ENCODE peak calls at places on chromosomes 11 and 22, in four cellular contexts. U is CD8-positive, alpha-beta T cell; W is ovary; P is A549. O is an unnamed sample.

GRCh38 chr11:68750197-68750987 is 928 bp downstream of the TESMIN start:
- DNase-seq in U (no peak), W (peak), P (no peak), O (no peak)

GRCh38 chr11:61766353-61766841 is 14.0 kb downstream of the MYRF start:
- DNase-seq in U (no peak), W (no peak), P (no peak), O (no peak)

GRCh38 chr11:116740741-116741140 is 32.0 kb downstream of the BUD13 start:
- DNase-seq in U (no peak), W (no peak), P (no peak), O (no peak)

GRCh38 chr22:18076060-18076497 is 1.7 kb upstream of the PEX26 start:
- DNase-seq in U (no peak), W (peak), P (peak), O (no peak)

GRCh38 chr22:26669060-26669481 is 11.7 kb downstream of the MIAT start:
- DNase-seq in U (no peak), W (no peak), P (no peak), O (no peak)

GRCh38 chr11:22780914-22781593 is 48.5 kb downstream of the SVIP start:
- DNase-seq in U (no peak), W (no peak), P (no peak), O (no peak)

GRCh38 chr22:30396871-30397655 is at the start of gene SEC14L2:
- DNase-seq in U (peak), W (peak), P (peak), O (no peak)

GRCh38 chr11:132286106-132286505 is 915.7 kb downstream of the NTM start:
- DNase-seq in U (no peak), W (no peak), P (no peak), O (no peak)

GRCh38 chr11:87425943-87426342 is 388.2 kb downstream of the TMEM135 start:
- DNase-seq in U (no peak), W (no peak), P (no peak), O (no peak)

GRCh38 chr22:48750826-48751440 is 1076.7 kb downstream of the BRD1 start:
- DNase-seq in U (no peak), W (no peak), P (no peak), O (no peak)

GRCh38 chr11:122405788-122406341 is 249.7 kb upstream of the UBASH3B start:
- DNase-seq in U (no peak), W (no peak), P (no peak), O (no peak)

GRCh38 chr11:59867946-59868345 is 1.7 kb upstream of the TCN1 start:
- DNase-seq in U (no peak), W (no peak), P (no peak), O (no peak)

GRCh38 chr11:59866397-59866796 is at the start of gene TCN1:
- DNase-seq in U (no peak), W (no peak), P (no peak), O (no peak)

GRCh38 chr11:59875856-59876519 is 2.6 kb upstream of the OOSP3 start:
- DNase-seq in U (no peak), W (no peak), P (no peak), O (no peak)

GRCh38 chr11:59872076-59872475 is 5.8 kb upstream of the TCN1 start:
- DNase-seq in U (no peak), W (no peak), P (no peak), O (no peak)
- TF ChIP-seq CTCF in U (no peak), W (no peak), P (no peak), O (no peak)

GRCh38 chr11:119120639-119121007 is 757 bp upstream of the HINFP start:
- DNase-seq in U (no peak), W (no peak), P (no peak), O (no peak)
- H3K4me3 ChIP-seq in U (peak), W (peak), P (peak), O (peak)

DNA sequence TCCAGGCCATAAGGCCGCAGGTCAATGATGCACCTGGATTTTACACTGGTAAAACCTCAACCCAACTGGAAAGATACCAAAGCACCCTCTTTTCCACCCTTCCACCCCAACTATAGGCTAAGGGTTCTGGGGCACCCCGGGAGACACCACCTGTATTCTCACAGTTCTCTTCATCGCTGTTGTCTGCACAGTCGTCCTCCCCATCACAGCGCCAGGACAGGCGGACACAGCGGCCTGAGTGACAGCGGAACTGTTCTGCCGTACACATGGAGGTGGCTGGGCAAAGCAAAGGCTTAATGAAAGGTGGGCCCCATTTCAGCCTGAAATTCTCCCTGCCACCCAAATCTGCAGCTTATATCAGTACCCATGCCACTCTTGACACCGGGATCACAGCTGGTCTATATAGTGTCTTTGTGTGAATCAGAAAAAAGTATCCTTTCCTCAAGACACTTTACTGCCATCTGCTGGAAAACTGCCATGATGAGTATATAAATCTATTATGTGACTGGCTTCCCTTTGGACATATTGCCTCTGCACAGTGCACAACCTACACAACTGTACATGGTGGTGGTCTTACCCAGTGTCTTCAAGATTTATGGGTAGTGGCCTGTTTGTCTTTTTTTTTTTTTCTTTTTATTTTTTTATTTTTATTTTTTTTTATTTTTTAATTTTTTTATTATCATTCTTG is 21.5 kb downstream of the LRP4 start:
- DNase-seq in U (no peak), W (no peak), P (peak), O (no peak)
- TF ChIP-seq CTCF in U (no peak), W (no peak), P (peak), O (peak)

DNA sequence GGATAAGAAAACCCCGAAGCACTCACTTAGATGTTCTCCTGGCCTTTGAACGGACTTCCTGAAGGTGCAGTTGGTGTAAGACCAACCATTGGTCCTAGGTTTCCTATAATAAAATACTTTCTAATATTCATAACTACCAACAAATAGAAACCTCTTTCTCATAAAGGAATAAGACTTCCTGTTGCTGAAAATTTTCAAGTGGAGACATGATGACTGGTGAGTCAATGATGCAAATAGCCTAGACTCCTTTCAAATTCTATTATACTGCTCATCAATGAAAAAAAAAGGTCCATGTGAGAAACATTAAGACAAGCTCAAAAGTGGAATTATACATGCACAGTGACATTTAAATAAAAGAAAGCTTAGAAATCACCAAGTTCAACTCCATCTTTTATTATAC is 862.8 kb downstream of the FAM181B start:
- DNase-seq in U (no peak), W (no peak), P (no peak), O (no peak)
- H3K4me3 ChIP-seq in U (no peak), W (no peak), P (no peak), O (no peak)

GRCh38 chr22:25172153-25172552 is 27.5 kb upstream of the CRYBB3 start:
- DNase-seq in U (peak), W (no peak), P (peak), O (no peak)
- TF ChIP-seq CTCF in U (peak), W (no peak), P (peak), O (peak)

O was measured in retinal pigment epithelial cell.